ENCODE peak calls at places on chromosomes 3 and 15, in five cellular contexts. One of them, this sample, is unnamed.

GRCh38 chr3:34669490-34669889 is 871.1 kb downstream of the PDCD6IP start:
- DNase-seq in CD8-positive, alpha-beta T cell: no peak
- DNase-seq in GM13977: no peak
- DNase-seq in ELF-1: peak; percentile 67
- DNase-seq in endothelial cell: no peak
- DNase-seq in this sample: no peak

GRCh38 chr15:89806565-89807550 is 7.8 kb downstream of the ANPEP start:
- DNase-seq in endothelial cell: no peak
- DNase-seq in ELF-1: no peak
- DNase-seq in CD8-positive, alpha-beta T cell: no peak
- DNase-seq in GM13977: no peak
- DNase-seq in this sample: no peak

GRCh38 chr3:40523781-40524180 is 979 bp upstream of the ZNF621 start:
- DNase-seq in endothelial cell: no peak
- DNase-seq in CD8-positive, alpha-beta T cell: no peak
- DNase-seq in GM13977: no peak
- DNase-seq in ELF-1: peak; percentile 6
- DNase-seq in this sample: no peak

GRCh38 chr3:29514912-29515311 is 234.0 kb downstream of the RBMS3 start:
- DNase-seq in CD8-positive, alpha-beta T cell: no peak
- DNase-seq in GM13977: no peak
- DNase-seq in endothelial cell: no peak
- DNase-seq in ELF-1: no peak
- DNase-seq in this sample: no peak

GRCh38 chr3:181313379-181313778 is 323.8 kb upstream of the DNAJC19 start:
- DNase-seq in GM13977: no peak
- DNase-seq in CD8-positive, alpha-beta T cell: no peak
- DNase-seq in ELF-1: no peak
- DNase-seq in endothelial cell: no peak
- DNase-seq in this sample: no peak

GRCh38 chr3:178419078-178419477 is 117.2 kb upstream of the KCNMB2 start:
- DNase-seq in GM13977: no peak
- DNase-seq in endothelial cell: no peak
- DNase-seq in ELF-1: no peak
- DNase-seq in CD8-positive, alpha-beta T cell: no peak
- DNase-seq in this sample: no peak

GRCh38 chr3:17300441-17300840 is 415.7 kb downstream of the PLCL2 start:
- DNase-seq in GM13977: no peak
- DNase-seq in endothelial cell: no peak
- DNase-seq in ELF-1: no peak
- DNase-seq in CD8-positive, alpha-beta T cell: no peak
- DNase-seq in this sample: no peak

GRCh38 chr3:26484140-26484539 is 138.4 kb upstream of the LRRC3B start:
- DNase-seq in endothelial cell: peak; percentile 25
- DNase-seq in CD8-positive, alpha-beta T cell: no peak
- DNase-seq in GM13977: no peak
- DNase-seq in ELF-1: peak; percentile 17
- DNase-seq in this sample: no peak

GRCh38 chr3:42680256-42680655 is 5.1 kb upstream of the KLHL40 start:
- DNase-seq in ELF-1: no peak
- DNase-seq in endothelial cell: no peak
- DNase-seq in CD8-positive, alpha-beta T cell: no peak
- DNase-seq in GM13977: no peak
- DNase-seq in this sample: no peak

GRCh38 chr3:23934253-23934652 is 10.8 kb upstream of the NR1D2 start:
- DNase-seq in GM13977: no peak
- DNase-seq in endothelial cell: no peak
- DNase-seq in CD8-positive, alpha-beta T cell: no peak
- DNase-seq in ELF-1: no peak
- DNase-seq in this sample: no peak

GRCh38 chr3:119294889-119295769 is 946 bp downstream of the ARHGAP31 start:
- DNase-seq in CD8-positive, alpha-beta T cell: no peak
- DNase-seq in GM13977: peak; percentile 44
- DNase-seq in ELF-1: peak; percentile 50
- DNase-seq in endothelial cell: peak; percentile 18
- DNase-seq in this sample: no peak

GRCh38 chr3:62277986-62278385 is 95.4 kb downstream of the FEZF2 start:
- DNase-seq in CD8-positive, alpha-beta T cell: no peak
- DNase-seq in GM13977: no peak
- DNase-seq in ELF-1: no peak
- DNase-seq in endothelial cell: no peak
- DNase-seq in this sample: no peak

GRCh38 chr3:55818485-55818884 is 331.4 kb upstream of the WNT5A start:
- DNase-seq in ELF-1: no peak
- DNase-seq in GM13977: no peak
- DNase-seq in endothelial cell: no peak
- DNase-seq in CD8-positive, alpha-beta T cell: no peak
- DNase-seq in this sample: no peak

GRCh38 chr3:53084310-53085001 is 38.6 kb upstream of the SFMBT1 start:
- DNase-seq in GM13977: no peak
- DNase-seq in endothelial cell: no peak
- DNase-seq in ELF-1: no peak
- DNase-seq in CD8-positive, alpha-beta T cell: no peak
- DNase-seq in this sample: no peak

GRCh38 chr3:14674841-14675240 is at the start of gene C3orf20:
- DNase-seq in CD8-positive, alpha-beta T cell: no peak
- DNase-seq in ELF-1: no peak
- DNase-seq in GM13977: no peak
- DNase-seq in endothelial cell: no peak
- DNase-seq in this sample: no peak

This sample was measured in GM12864.